ENCODE peak calls at places on chromosome 5, in eight cellular contexts. One of them, this sample, is unnamed.

GRCh38 chr5:9332026-9332425 is 213.8 kb downstream of the SEMA5A start:
- DNase-seq in IMR-90: no peak
- DNase-seq in aorta: no peak
- DNase-seq in Peyer's patch: no peak
- DNase-seq in Panc1: no peak
- DNase-seq in SK-N-SH: no peak
- DNase-seq in cardiac muscle cell: no peak
- DNase-seq in endodermal cell: no peak
- DNase-seq in this sample: no peak

GRCh38 chr5:135324897-135325650 is 74.0 kb downstream of the MACROH2A1 start:
- DNase-seq in SK-N-SH: no peak
- DNase-seq in IMR-90: no peak
- DNase-seq in cardiac muscle cell: no peak
- DNase-seq in Peyer's patch: no peak
- DNase-seq in endodermal cell: no peak
- DNase-seq in aorta: no peak
- DNase-seq in Panc1: no peak
- DNase-seq in this sample: no peak

GRCh38 chr5:137649228-137649890 is 86.5 kb downstream of the KLHL3 start:
- DNase-seq in SK-N-SH: no peak
- DNase-seq in Panc1: no peak
- DNase-seq in cardiac muscle cell: peak; percentile 81
- DNase-seq in aorta: no peak
- DNase-seq in IMR-90: peak; percentile 60
- DNase-seq in endodermal cell: no peak
- DNase-seq in Peyer's patch: no peak
- DNase-seq in this sample: peak; percentile 54

GRCh38 chr5:3237276-3237868 is 358.3 kb upstream of the IRX1 start:
- DNase-seq in endodermal cell: peak; percentile 29
- DNase-seq in cardiac muscle cell: no peak
- DNase-seq in SK-N-SH: no peak
- DNase-seq in aorta: no peak
- DNase-seq in IMR-90: no peak
- DNase-seq in Panc1: no peak
- DNase-seq in Peyer's patch: no peak
- DNase-seq in this sample: no peak

GRCh38 chr5:177606071-177607051 is 6.4 kb downstream of the B4GALT7 start:
- DNase-seq in aorta: no peak
- DNase-seq in SK-N-SH: no peak
- DNase-seq in cardiac muscle cell: no peak
- DNase-seq in Peyer's patch: peak; percentile 3
- DNase-seq in endodermal cell: no peak
- DNase-seq in Panc1: no peak
- DNase-seq in IMR-90: no peak
- DNase-seq in this sample: no peak

GRCh38 chr5:176175101-176175852 is 62.9 kb upstream of the SIMC1 start:
- DNase-seq in aorta: no peak
- DNase-seq in endodermal cell: no peak
- DNase-seq in Panc1: no peak
- DNase-seq in SK-N-SH: no peak
- DNase-seq in Peyer's patch: no peak
- DNase-seq in IMR-90: no peak
- DNase-seq in cardiac muscle cell: no peak
- DNase-seq in this sample: no peak

GRCh38 chr5:179119415-179120170 is 59.4 kb downstream of the ZNF354C start:
- DNase-seq in Peyer's patch: peak; percentile 9
- DNase-seq in SK-N-SH: no peak
- DNase-seq in cardiac muscle cell: no peak
- DNase-seq in endodermal cell: peak; percentile 21
- DNase-seq in Panc1: no peak
- DNase-seq in aorta: no peak
- DNase-seq in IMR-90: no peak
- DNase-seq in this sample: no peak

GRCh38 chr5:155406815-155407214 is 393.3 kb downstream of the KIF4B start:
- DNase-seq in cardiac muscle cell: no peak
- DNase-seq in SK-N-SH: no peak
- DNase-seq in IMR-90: no peak
- DNase-seq in aorta: no peak
- DNase-seq in endodermal cell: no peak
- DNase-seq in Peyer's patch: no peak
- DNase-seq in Panc1: no peak
- DNase-seq in this sample: no peak

GRCh38 chr5:180234271-180234670 is 25.3 kb upstream of the RASGEF1C start:
- DNase-seq in SK-N-SH: no peak
- DNase-seq in cardiac muscle cell: no peak
- DNase-seq in Peyer's patch: no peak
- DNase-seq in aorta: no peak
- DNase-seq in Panc1: no peak
- DNase-seq in endodermal cell: no peak
- DNase-seq in IMR-90: no peak
- DNase-seq in this sample: no peak

GRCh38 chr5:122870219-122870856 is 24.9 kb downstream of the SNX24 start:
- DNase-seq in aorta: no peak
- DNase-seq in cardiac muscle cell: peak; percentile 49
- DNase-seq in SK-N-SH: no peak
- DNase-seq in Panc1: no peak
- DNase-seq in IMR-90: peak; percentile 56
- DNase-seq in Peyer's patch: no peak
- DNase-seq in endodermal cell: no peak
- DNase-seq in this sample: no peak

GRCh38 chr5:88203977-88204735 is 64.5 kb downstream of the TMEM161B start:
- DNase-seq in cardiac muscle cell: no peak
- DNase-seq in Panc1: no peak
- DNase-seq in SK-N-SH: no peak
- DNase-seq in Peyer's patch: no peak
- DNase-seq in aorta: no peak
- DNase-seq in endodermal cell: no peak
- DNase-seq in IMR-90: peak; percentile 6
- DNase-seq in this sample: no peak

GRCh38 chr5:93596676-93597441 is 13.8 kb downstream of the NR2F1 start:
- DNase-seq in endodermal cell: peak; percentile 92
- DNase-seq in Panc1: no peak
- DNase-seq in SK-N-SH: peak; percentile 20
- DNase-seq in Peyer's patch: no peak
- DNase-seq in aorta: no peak
- DNase-seq in IMR-90: no peak
- DNase-seq in cardiac muscle cell: peak; percentile 36
- DNase-seq in this sample: no peak

GRCh38 chr5:68028131-68028727 is 187.3 kb upstream of the PIK3R1 start:
- DNase-seq in cardiac muscle cell: peak; percentile 12
- DNase-seq in endodermal cell: no peak
- DNase-seq in aorta: no peak
- DNase-seq in SK-N-SH: no peak
- DNase-seq in Panc1: no peak
- DNase-seq in IMR-90: no peak
- DNase-seq in Peyer's patch: no peak
- DNase-seq in this sample: no peak

GRCh38 chr5:135602882-135603721 is 24.3 kb upstream of the CXCL14 start:
- DNase-seq in IMR-90: no peak
- DNase-seq in endodermal cell: peak; percentile 53
- DNase-seq in Panc1: no peak
- DNase-seq in aorta: no peak
- DNase-seq in SK-N-SH: no peak
- DNase-seq in Peyer's patch: no peak
- DNase-seq in cardiac muscle cell: no peak
- DNase-seq in this sample: no peak

GRCh38 chr5:57338068-57338848 is 144.4 kb downstream of the ACTBL2 start:
- DNase-seq in Panc1: no peak
- DNase-seq in aorta: no peak
- DNase-seq in SK-N-SH: peak; percentile 33
- DNase-seq in Peyer's patch: no peak
- DNase-seq in cardiac muscle cell: peak; percentile 72
- DNase-seq in endodermal cell: peak; percentile 60
- DNase-seq in IMR-90: no peak
- DNase-seq in this sample: no peak

GRCh38 chr5:139796061-139796806 is 626 bp downstream of the PSD2 start:
- DNase-seq in endodermal cell: peak; percentile 68
- DNase-seq in cardiac muscle cell: no peak
- DNase-seq in SK-N-SH: peak; percentile 83
- DNase-seq in aorta: no peak
- DNase-seq in Peyer's patch: no peak
- DNase-seq in Panc1: no peak
- DNase-seq in IMR-90: no peak
- DNase-seq in this sample: no peak
- H3K4me3 ChIP-seq in endodermal cell: no peak overlapping the region
- H3K4me3 ChIP-seq in cardiac muscle cell: peak overlapping the region; percentile 29
- H3K4me3 ChIP-seq in SK-N-SH: no peak overlapping the region
- H3K4me3 ChIP-seq in aorta: peak overlapping the region; percentile 43
- H3K4me3 ChIP-seq in Peyer's patch: peak overlapping the region; percentile 45
- H3K4me3 ChIP-seq in Panc1: peak overlapping the region; percentile 36
- H3K4me3 ChIP-seq in IMR-90: no peak overlapping the region
- H3K4me3 ChIP-seq in this sample: no peak overlapping the region

DNA sequence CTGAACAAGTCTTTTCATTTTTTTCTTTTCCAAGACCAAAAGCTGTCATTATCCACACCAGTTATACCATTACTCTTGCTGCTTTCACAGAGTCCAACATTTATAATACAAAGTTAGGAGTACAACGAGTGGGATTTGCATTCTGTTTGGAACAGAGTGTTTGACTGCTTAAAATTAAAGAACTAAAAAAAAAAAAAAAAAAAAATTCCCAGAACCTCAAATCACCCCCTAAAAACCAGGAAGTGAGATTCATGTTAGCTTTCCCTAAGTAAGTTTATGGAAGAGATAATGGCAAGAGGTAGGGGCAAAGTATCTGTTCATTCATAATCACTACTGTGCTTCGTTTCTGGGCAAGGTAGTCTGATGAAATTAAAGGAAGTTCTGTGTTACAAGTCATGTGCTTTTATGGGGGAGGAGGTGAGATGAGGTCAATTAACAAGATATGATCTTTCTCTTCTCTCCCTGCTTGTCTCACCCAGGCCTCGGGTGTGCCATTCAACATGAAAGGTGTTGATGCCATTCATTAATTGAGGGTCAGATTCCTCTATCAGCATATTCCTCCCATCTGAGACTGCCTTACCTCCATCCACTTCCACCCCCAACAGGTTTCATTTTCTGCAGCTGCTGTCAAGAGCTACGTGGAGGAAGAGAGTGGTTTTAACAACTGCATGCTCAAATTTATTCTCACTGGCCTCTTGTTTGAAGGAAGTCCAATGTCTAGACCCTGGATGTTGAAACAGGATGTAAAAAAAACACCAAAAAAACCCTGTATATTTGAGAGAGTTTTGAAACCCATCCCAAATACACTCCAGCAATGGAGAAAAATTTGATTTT is 58.1 kb downstream of the MARCHF3 start:
- DNase-seq in Peyer's patch: peak; percentile 35
- DNase-seq in IMR-90: no peak
- DNase-seq in cardiac muscle cell: peak; percentile 63
- DNase-seq in aorta: no peak
- DNase-seq in SK-N-SH: no peak
- DNase-seq in Panc1: no peak
- DNase-seq in endodermal cell: no peak
- DNase-seq in this sample: peak; percentile 27
- H3K4me3 ChIP-seq in Peyer's patch: no peak overlapping the region
- H3K4me3 ChIP-seq in IMR-90: no peak overlapping the region
- H3K4me3 ChIP-seq in cardiac muscle cell: no peak overlapping the region
- H3K4me3 ChIP-seq in aorta: no peak overlapping the region
- H3K4me3 ChIP-seq in SK-N-SH: no peak overlapping the region
- H3K4me3 ChIP-seq in Panc1: no peak overlapping the region
- H3K4me3 ChIP-seq in endodermal cell: no peak overlapping the region
- H3K4me3 ChIP-seq in this sample: no peak overlapping the region

DNA sequence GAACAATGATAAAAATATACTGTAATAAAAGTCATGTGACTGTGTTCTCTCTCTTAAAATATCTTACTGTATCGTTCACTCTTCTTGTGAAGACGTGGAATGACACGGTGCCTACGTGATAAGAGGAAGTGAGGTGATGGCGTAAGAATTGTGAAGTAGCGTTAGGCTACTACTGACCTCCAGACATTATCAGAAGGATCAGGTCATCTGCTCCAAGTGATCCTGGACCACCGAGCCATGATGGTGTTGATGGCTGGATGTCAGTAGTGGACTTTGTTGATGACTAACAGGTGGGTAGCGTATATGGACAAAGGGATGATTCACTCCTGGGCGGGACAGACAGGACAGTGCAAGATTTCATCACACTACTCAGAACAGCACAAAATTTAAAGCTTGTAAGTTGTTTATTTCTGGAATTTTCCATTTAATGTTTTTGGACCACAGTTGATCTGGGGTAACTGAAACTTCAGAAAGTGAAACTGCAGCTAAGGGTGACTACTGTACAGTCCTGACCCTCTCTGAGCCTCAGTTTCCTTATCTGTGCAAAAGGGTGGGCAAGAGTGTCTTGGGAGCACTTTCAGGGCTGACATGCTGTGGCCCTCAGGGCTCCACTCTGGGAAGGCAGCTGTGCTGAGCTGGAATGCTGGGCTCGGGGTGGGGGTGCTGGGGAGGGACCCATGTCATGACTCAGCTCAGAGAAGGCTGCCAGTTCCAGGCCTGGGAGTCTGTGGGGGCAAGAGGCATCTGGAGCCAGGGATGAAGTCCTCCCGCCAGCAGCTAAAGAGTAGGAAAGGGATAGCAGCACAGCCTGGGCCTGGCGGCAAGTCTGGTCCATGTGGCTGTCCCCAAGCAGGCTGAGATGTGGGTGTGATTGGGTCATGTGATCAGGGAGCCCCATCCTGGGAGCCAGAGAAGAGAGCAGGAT is 12.6 kb downstream of the PDGFRB start:
- DNase-seq in IMR-90: peak; percentile 98
- DNase-seq in Panc1: peak; percentile 48
- DNase-seq in endodermal cell: peak; percentile 57
- DNase-seq in aorta: peak; percentile 93
- DNase-seq in SK-N-SH: peak; percentile 68
- DNase-seq in cardiac muscle cell: peak; percentile 95
- DNase-seq in Peyer's patch: no peak
- DNase-seq in this sample: peak; percentile 95
- H3K4me3 ChIP-seq in IMR-90: no peak overlapping the region
- H3K4me3 ChIP-seq in Panc1: no peak overlapping the region
- H3K4me3 ChIP-seq in endodermal cell: no peak overlapping the region
- H3K4me3 ChIP-seq in aorta: no peak overlapping the region
- H3K4me3 ChIP-seq in SK-N-SH: peak overlapping the region; percentile 30
- H3K4me3 ChIP-seq in cardiac muscle cell: no peak overlapping the region
- H3K4me3 ChIP-seq in Peyer's patch: no peak overlapping the region
- H3K4me3 ChIP-seq in this sample: peak overlapping the region; percentile 17

DNA sequence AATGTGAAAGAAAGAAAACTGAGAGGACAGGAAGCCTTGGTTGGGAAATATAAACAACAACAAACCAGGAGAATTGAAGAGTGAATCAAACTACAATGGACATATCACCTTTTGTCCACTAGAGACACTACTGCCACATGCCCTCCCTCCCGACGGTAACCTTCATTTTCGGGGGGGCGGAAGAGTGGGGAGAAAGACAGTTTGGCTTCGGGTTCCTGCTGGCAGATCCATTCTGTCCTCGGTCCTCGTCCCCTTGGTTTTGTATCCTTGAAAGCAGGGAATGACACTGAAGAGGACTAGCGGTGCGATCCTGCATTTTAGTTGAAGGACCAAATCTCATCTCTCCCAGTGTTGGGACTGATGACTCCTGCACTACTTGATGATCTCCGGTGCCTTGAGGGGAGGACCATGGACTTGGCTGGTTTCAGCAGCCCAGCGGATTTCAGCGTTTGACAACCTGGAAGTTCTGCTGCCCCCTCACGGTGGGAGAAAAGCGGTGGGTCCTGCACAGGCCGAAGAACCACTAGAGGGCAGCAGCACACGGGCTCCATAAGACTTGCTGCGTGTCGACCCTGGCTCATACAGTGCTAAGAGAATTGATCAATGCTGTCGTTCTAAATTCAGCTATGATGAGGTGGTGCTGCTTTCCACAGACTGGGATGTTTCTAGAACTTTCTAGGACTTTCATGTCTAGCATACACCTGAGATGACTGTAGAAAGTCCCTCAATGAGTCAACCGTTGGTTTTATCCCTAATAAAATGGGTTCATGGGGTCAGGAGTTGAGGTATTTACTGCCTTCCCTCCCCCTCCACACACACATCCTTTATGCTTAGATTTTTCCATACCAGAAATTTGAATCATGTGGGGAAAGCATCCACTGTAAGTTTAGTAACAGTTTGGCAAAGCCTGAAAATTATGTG is 15.1 kb upstream of the ZNF131 start:
- DNase-seq in SK-N-SH: peak; percentile 87
- DNase-seq in endodermal cell: peak; percentile 97
- DNase-seq in Panc1: peak; percentile 98
- DNase-seq in aorta: peak; percentile 93
- DNase-seq in Peyer's patch: peak; percentile 91
- DNase-seq in IMR-90: peak; percentile 96
- DNase-seq in cardiac muscle cell: peak; percentile 98
- DNase-seq in this sample: peak; percentile 82
- H3K4me3 ChIP-seq in SK-N-SH: peak overlapping the region; percentile 64
- H3K4me3 ChIP-seq in endodermal cell: no peak overlapping the region
- H3K4me3 ChIP-seq in Panc1: peak overlapping the region; percentile 47
- H3K4me3 ChIP-seq in aorta: peak overlapping the region; percentile 25
- H3K4me3 ChIP-seq in Peyer's patch: peak overlapping the region; percentile 36
- H3K4me3 ChIP-seq in IMR-90: peak overlapping the region; percentile 40
- H3K4me3 ChIP-seq in cardiac muscle cell: no peak overlapping the region
- H3K4me3 ChIP-seq in this sample: peak overlapping the region; percentile 40